ENCODE peak calls at places on chromosomes 16 and 17, in nine cellular contexts. One of them, this sample, is unnamed.

GRCh38 chr17:45229681-45230409 is 8.2 kb downstream of the FMNL1 start:
- DNase-seq in fibroblast of the conjunctiva: no peak
- DNase-seq in NCI-H446 treated with DMSO at 0.1 percent for 48 hours: no peak
- DNase-seq in stimulated activated CD4-positive, alpha-beta T cell treated with anti-CD3 and anti-CD28 coated beads, Interleukin-15, amount 100 ng/mL, for 1 hour: no peak
- DNase-seq in IMR-90: no peak
- DNase-seq in activated CD8-positive, alpha-beta memory T cell treated with anti-CD3 and anti-CD28 coated beads, Interleukin-2, amount 10 ng/mL, durations not matched to agents 7 days and 5 days: peak
- DNase-seq in cardiac fibroblast: no peak
- DNase-seq in AML-193: no peak
- DNase-seq in ACHN: no peak
- DNase-seq in this sample: no peak

GRCh38 chr17:79045001-79045729 is 21.2 kb downstream of the C1QTNF1 start:
- DNase-seq in ACHN: no peak
- DNase-seq in stimulated activated CD4-positive, alpha-beta T cell treated with anti-CD3 and anti-CD28 coated beads, Interleukin-15, amount 100 ng/mL, for 1 hour: no peak
- DNase-seq in IMR-90: no peak
- DNase-seq in activated CD8-positive, alpha-beta memory T cell treated with anti-CD3 and anti-CD28 coated beads, Interleukin-2, amount 10 ng/mL, durations not matched to agents 7 days and 5 days: no peak
- DNase-seq in fibroblast of the conjunctiva: no peak
- DNase-seq in NCI-H446 treated with DMSO at 0.1 percent for 48 hours: no peak
- DNase-seq in cardiac fibroblast: no peak
- DNase-seq in AML-193: no peak
- DNase-seq in this sample: no peak

GRCh38 chr17:82884923-82885322 is 45.1 kb upstream of the ZNF750 start:
- DNase-seq in NCI-H446 treated with DMSO at 0.1 percent for 48 hours: no peak
- DNase-seq in cardiac fibroblast: no peak
- DNase-seq in fibroblast of the conjunctiva: no peak
- DNase-seq in IMR-90: no peak
- DNase-seq in activated CD8-positive, alpha-beta memory T cell treated with anti-CD3 and anti-CD28 coated beads, Interleukin-2, amount 10 ng/mL, durations not matched to agents 7 days and 5 days: peak
- DNase-seq in ACHN: no peak
- DNase-seq in AML-193: no peak
- DNase-seq in stimulated activated CD4-positive, alpha-beta T cell treated with anti-CD3 and anti-CD28 coated beads, Interleukin-15, amount 100 ng/mL, for 1 hour: no peak
- DNase-seq in this sample: no peak

GRCh38 chr17:77460514-77461046 is 319.8 kb downstream of the SEC14L1 start:
- DNase-seq in NCI-H446 treated with DMSO at 0.1 percent for 48 hours: no peak
- DNase-seq in AML-193: peak
- DNase-seq in cardiac fibroblast: no peak
- DNase-seq in fibroblast of the conjunctiva: no peak
- DNase-seq in stimulated activated CD4-positive, alpha-beta T cell treated with anti-CD3 and anti-CD28 coated beads, Interleukin-15, amount 100 ng/mL, for 1 hour: no peak
- DNase-seq in IMR-90: no peak
- DNase-seq in activated CD8-positive, alpha-beta memory T cell treated with anti-CD3 and anti-CD28 coated beads, Interleukin-2, amount 10 ng/mL, durations not matched to agents 7 days and 5 days: no peak
- DNase-seq in ACHN: no peak
- DNase-seq in this sample: peak

GRCh38 chr16:57000271-57001025 is 11.1 kb downstream of the NLRC5 start:
- DNase-seq in ACHN: peak
- DNase-seq in IMR-90: peak
- DNase-seq in activated CD8-positive, alpha-beta memory T cell treated with anti-CD3 and anti-CD28 coated beads, Interleukin-2, amount 10 ng/mL, durations not matched to agents 7 days and 5 days: peak
- DNase-seq in fibroblast of the conjunctiva: peak
- DNase-seq in NCI-H446 treated with DMSO at 0.1 percent for 48 hours: no peak
- DNase-seq in AML-193: no peak
- DNase-seq in stimulated activated CD4-positive, alpha-beta T cell treated with anti-CD3 and anti-CD28 coated beads, Interleukin-15, amount 100 ng/mL, for 1 hour: no peak
- DNase-seq in cardiac fibroblast: peak
- DNase-seq in this sample: no peak

GRCh38 chr17:78977992-78978973 is 1.4 kb downstream of the LGALS3BP start:
- DNase-seq in activated CD8-positive, alpha-beta memory T cell treated with anti-CD3 and anti-CD28 coated beads, Interleukin-2, amount 10 ng/mL, durations not matched to agents 7 days and 5 days: no peak
- DNase-seq in IMR-90: no peak
- DNase-seq in fibroblast of the conjunctiva: no peak
- DNase-seq in AML-193: no peak
- DNase-seq in stimulated activated CD4-positive, alpha-beta T cell treated with anti-CD3 and anti-CD28 coated beads, Interleukin-15, amount 100 ng/mL, for 1 hour: no peak
- DNase-seq in cardiac fibroblast: no peak
- DNase-seq in NCI-H446 treated with DMSO at 0.1 percent for 48 hours: no peak
- DNase-seq in ACHN: no peak
- DNase-seq in this sample: no peak

GRCh38 chr16:66551362-66551761 is 1.0 kb upstream of the CKLF start:
- DNase-seq in AML-193: peak
- DNase-seq in IMR-90: peak
- DNase-seq in fibroblast of the conjunctiva: no peak
- DNase-seq in ACHN: peak
- DNase-seq in NCI-H446 treated with DMSO at 0.1 percent for 48 hours: no peak
- DNase-seq in stimulated activated CD4-positive, alpha-beta T cell treated with anti-CD3 and anti-CD28 coated beads, Interleukin-15, amount 100 ng/mL, for 1 hour: peak
- DNase-seq in activated CD8-positive, alpha-beta memory T cell treated with anti-CD3 and anti-CD28 coated beads, Interleukin-2, amount 10 ng/mL, durations not matched to agents 7 days and 5 days: peak
- DNase-seq in cardiac fibroblast: peak
- DNase-seq in this sample: peak

GRCh38 chr17:78806451-78806850 is 24.4 kb upstream of the CYTH1 start:
- DNase-seq in cardiac fibroblast: no peak
- DNase-seq in activated CD8-positive, alpha-beta memory T cell treated with anti-CD3 and anti-CD28 coated beads, Interleukin-2, amount 10 ng/mL, durations not matched to agents 7 days and 5 days: no peak
- DNase-seq in stimulated activated CD4-positive, alpha-beta T cell treated with anti-CD3 and anti-CD28 coated beads, Interleukin-15, amount 100 ng/mL, for 1 hour: no peak
- DNase-seq in ACHN: no peak
- DNase-seq in fibroblast of the conjunctiva: no peak
- DNase-seq in NCI-H446 treated with DMSO at 0.1 percent for 48 hours: no peak
- DNase-seq in IMR-90: no peak
- DNase-seq in AML-193: no peak
- DNase-seq in this sample: no peak

GRCh38 chr16:66850115-66850815 is 6.1 kb downstream of the CA7 start:
- DNase-seq in stimulated activated CD4-positive, alpha-beta T cell treated with anti-CD3 and anti-CD28 coated beads, Interleukin-15, amount 100 ng/mL, for 1 hour: no peak
- DNase-seq in ACHN: no peak
- DNase-seq in activated CD8-positive, alpha-beta memory T cell treated with anti-CD3 and anti-CD28 coated beads, Interleukin-2, amount 10 ng/mL, durations not matched to agents 7 days and 5 days: no peak
- DNase-seq in cardiac fibroblast: no peak
- DNase-seq in NCI-H446 treated with DMSO at 0.1 percent for 48 hours: no peak
- DNase-seq in AML-193: no peak
- DNase-seq in fibroblast of the conjunctiva: no peak
- DNase-seq in IMR-90: no peak
- DNase-seq in this sample: no peak

GRCh38 chr17:40351185-40352043 is 13.1 kb downstream of the GJD3 start:
- DNase-seq in cardiac fibroblast: no peak
- DNase-seq in activated CD8-positive, alpha-beta memory T cell treated with anti-CD3 and anti-CD28 coated beads, Interleukin-2, amount 10 ng/mL, durations not matched to agents 7 days and 5 days: no peak
- DNase-seq in stimulated activated CD4-positive, alpha-beta T cell treated with anti-CD3 and anti-CD28 coated beads, Interleukin-15, amount 100 ng/mL, for 1 hour: no peak
- DNase-seq in AML-193: no peak
- DNase-seq in NCI-H446 treated with DMSO at 0.1 percent for 48 hours: no peak
- DNase-seq in ACHN: no peak
- DNase-seq in fibroblast of the conjunctiva: no peak
- DNase-seq in IMR-90: no peak
- DNase-seq in this sample: no peak

GRCh38 chr17:38584350-38584925 is 21.3 kb downstream of the SRCIN1 start:
- DNase-seq in fibroblast of the conjunctiva: peak
- DNase-seq in activated CD8-positive, alpha-beta memory T cell treated with anti-CD3 and anti-CD28 coated beads, Interleukin-2, amount 10 ng/mL, durations not matched to agents 7 days and 5 days: peak
- DNase-seq in IMR-90: peak
- DNase-seq in AML-193: peak
- DNase-seq in stimulated activated CD4-positive, alpha-beta T cell treated with anti-CD3 and anti-CD28 coated beads, Interleukin-15, amount 100 ng/mL, for 1 hour: peak
- DNase-seq in ACHN: peak
- DNase-seq in cardiac fibroblast: peak
- DNase-seq in NCI-H446 treated with DMSO at 0.1 percent for 48 hours: peak
- DNase-seq in this sample: no peak

GRCh38 chr16:85522842-85523601 is 90.1 kb upstream of the GSE1 start:
- DNase-seq in fibroblast of the conjunctiva: no peak
- DNase-seq in IMR-90: peak
- DNase-seq in cardiac fibroblast: peak
- DNase-seq in NCI-H446 treated with DMSO at 0.1 percent for 48 hours: peak
- DNase-seq in AML-193: no peak
- DNase-seq in stimulated activated CD4-positive, alpha-beta T cell treated with anti-CD3 and anti-CD28 coated beads, Interleukin-15, amount 100 ng/mL, for 1 hour: no peak
- DNase-seq in ACHN: no peak
- DNase-seq in activated CD8-positive, alpha-beta memory T cell treated with anti-CD3 and anti-CD28 coated beads, Interleukin-2, amount 10 ng/mL, durations not matched to agents 7 days and 5 days: no peak
- DNase-seq in this sample: no peak

GRCh38 chr17:80008383-80008840 is 27.3 kb downstream of the TBC1D16 start:
- DNase-seq in activated CD8-positive, alpha-beta memory T cell treated with anti-CD3 and anti-CD28 coated beads, Interleukin-2, amount 10 ng/mL, durations not matched to agents 7 days and 5 days: peak
- DNase-seq in stimulated activated CD4-positive, alpha-beta T cell treated with anti-CD3 and anti-CD28 coated beads, Interleukin-15, amount 100 ng/mL, for 1 hour: peak
- DNase-seq in ACHN: peak
- DNase-seq in IMR-90: peak
- DNase-seq in AML-193: peak
- DNase-seq in cardiac fibroblast: peak
- DNase-seq in NCI-H446 treated with DMSO at 0.1 percent for 48 hours: no peak
- DNase-seq in fibroblast of the conjunctiva: no peak
- DNase-seq in this sample: peak

GRCh38 chr17:57051886-57052342 is 33.1 kb upstream of the AKAP1 start:
- DNase-seq in NCI-H446 treated with DMSO at 0.1 percent for 48 hours: no peak
- DNase-seq in activated CD8-positive, alpha-beta memory T cell treated with anti-CD3 and anti-CD28 coated beads, Interleukin-2, amount 10 ng/mL, durations not matched to agents 7 days and 5 days: no peak
- DNase-seq in ACHN: no peak
- DNase-seq in fibroblast of the conjunctiva: no peak
- DNase-seq in stimulated activated CD4-positive, alpha-beta T cell treated with anti-CD3 and anti-CD28 coated beads, Interleukin-15, amount 100 ng/mL, for 1 hour: no peak
- DNase-seq in cardiac fibroblast: no peak
- DNase-seq in AML-193: no peak
- DNase-seq in IMR-90: no peak
- DNase-seq in this sample: no peak

GRCh38 chr17:48429638-48430586 is at the start of gene SKAP1:
- DNase-seq in ACHN: peak
- DNase-seq in fibroblast of the conjunctiva: no peak
- DNase-seq in activated CD8-positive, alpha-beta memory T cell treated with anti-CD3 and anti-CD28 coated beads, Interleukin-2, amount 10 ng/mL, durations not matched to agents 7 days and 5 days: peak
- DNase-seq in NCI-H446 treated with DMSO at 0.1 percent for 48 hours: no peak
- DNase-seq in IMR-90: no peak
- DNase-seq in AML-193: no peak
- DNase-seq in cardiac fibroblast: no peak
- DNase-seq in stimulated activated CD4-positive, alpha-beta T cell treated with anti-CD3 and anti-CD28 coated beads, Interleukin-15, amount 100 ng/mL, for 1 hour: peak
- DNase-seq in this sample: no peak

GRCh38 chr16:67873435-67874146 is 739 bp downstream of the EDC4 start:
- DNase-seq in NCI-H446 treated with DMSO at 0.1 percent for 48 hours: no peak
- DNase-seq in AML-193: no peak
- DNase-seq in ACHN: peak
- DNase-seq in fibroblast of the conjunctiva: no peak
- DNase-seq in activated CD8-positive, alpha-beta memory T cell treated with anti-CD3 and anti-CD28 coated beads, Interleukin-2, amount 10 ng/mL, durations not matched to agents 7 days and 5 days: peak
- DNase-seq in cardiac fibroblast: peak
- DNase-seq in IMR-90: peak
- DNase-seq in stimulated activated CD4-positive, alpha-beta T cell treated with anti-CD3 and anti-CD28 coated beads, Interleukin-15, amount 100 ng/mL, for 1 hour: no peak
- DNase-seq in this sample: no peak

GRCh38 chr16:149024-149675 is 3.3 kb upstream of the HBZ start:
- DNase-seq in activated CD8-positive, alpha-beta memory T cell treated with anti-CD3 and anti-CD28 coated beads, Interleukin-2, amount 10 ng/mL, durations not matched to agents 7 days and 5 days: no peak
- DNase-seq in fibroblast of the conjunctiva: no peak
- DNase-seq in AML-193: no peak
- DNase-seq in NCI-H446 treated with DMSO at 0.1 percent for 48 hours: no peak
- DNase-seq in IMR-90: peak
- DNase-seq in cardiac fibroblast: peak
- DNase-seq in ACHN: no peak
- DNase-seq in stimulated activated CD4-positive, alpha-beta T cell treated with anti-CD3 and anti-CD28 coated beads, Interleukin-15, amount 100 ng/mL, for 1 hour: no peak
- DNase-seq in this sample: no peak

GRCh38 chr17:59435238-59435637 is 103.8 kb downstream of the YPEL2 start:
- DNase-seq in AML-193: peak
- DNase-seq in ACHN: peak
- DNase-seq in activated CD8-positive, alpha-beta memory T cell treated with anti-CD3 and anti-CD28 coated beads, Interleukin-2, amount 10 ng/mL, durations not matched to agents 7 days and 5 days: no peak
- DNase-seq in stimulated activated CD4-positive, alpha-beta T cell treated with anti-CD3 and anti-CD28 coated beads, Interleukin-15, amount 100 ng/mL, for 1 hour: no peak
- DNase-seq in IMR-90: peak
- DNase-seq in cardiac fibroblast: peak
- DNase-seq in fibroblast of the conjunctiva: peak
- DNase-seq in NCI-H446 treated with DMSO at 0.1 percent for 48 hours: no peak
- DNase-seq in this sample: no peak